ENCODE peak calls at places on chromosomes 2 and 18, in four cellular contexts. One of them, this sample, is unnamed.
A peak's percentile ranks its signal among the peaks of the same experiment; 100 is the strongest.

GRCh38 chr18:28984731-28985130 is 807.8 kb upstream of the CDH2 start:
- DNase-seq in lower lobe of right lung: no peak
- DNase-seq in heart right ventricle: no peak
- DNase-seq in omental fat pad: no peak
- DNase-seq in this sample: no peak

GRCh38 chr2:220894069-220894468 is 678.0 kb downstream of the EPHA4 start:
- DNase-seq in lower lobe of right lung: no peak
- DNase-seq in heart right ventricle: no peak
- DNase-seq in omental fat pad: no peak
- DNase-seq in this sample: no peak

GRCh38 chr18:48961547-48961946 is 10.8 kb upstream of the SMAD7 start:
- DNase-seq in lower lobe of right lung: no peak
- DNase-seq in heart right ventricle: no peak
- DNase-seq in omental fat pad: no peak
- DNase-seq in this sample: no peak

GRCh38 chr2:101515512-101515911 is 40.6 kb upstream of the RFX8 start:
- DNase-seq in lower lobe of right lung: no peak
- DNase-seq in heart right ventricle: peak; percentile 22
- DNase-seq in omental fat pad: no peak
- DNase-seq in this sample: no peak

GRCh38 chr2:186827426-186827825 is 21.5 kb downstream of the ZSWIM2 start:
- DNase-seq in lower lobe of right lung: no peak
- DNase-seq in heart right ventricle: no peak
- DNase-seq in omental fat pad: no peak
- DNase-seq in this sample: no peak

GRCh38 chr2:60974652-60975051 is 42.9 kb upstream of the PEX13 start:
- DNase-seq in lower lobe of right lung: no peak
- DNase-seq in heart right ventricle: no peak
- DNase-seq in omental fat pad: no peak
- DNase-seq in this sample: no peak

GRCh38 chr2:76861708-76862107 is 660.5 kb downstream of the LRRTM4 start:
- DNase-seq in lower lobe of right lung: no peak
- DNase-seq in heart right ventricle: no peak
- DNase-seq in omental fat pad: no peak
- DNase-seq in this sample: no peak

GRCh38 chr2:219112070-219112421 is 48.6 kb downstream of the NHEJ1 start:
- DNase-seq in lower lobe of right lung: no peak
- DNase-seq in heart right ventricle: no peak
- DNase-seq in omental fat pad: no peak
- DNase-seq in this sample: no peak

GRCh38 chr2:43086451-43087221 is 139.8 kb downstream of the ZFP36L2 start:
- DNase-seq in lower lobe of right lung: no peak
- DNase-seq in heart right ventricle: peak; percentile 51
- DNase-seq in omental fat pad: no peak
- DNase-seq in this sample: no peak

GRCh38 chr2:236984046-236984445 is 101.6 kb upstream of the COPS8 start:
- DNase-seq in lower lobe of right lung: no peak
- DNase-seq in heart right ventricle: no peak
- DNase-seq in omental fat pad: no peak
- DNase-seq in this sample: no peak

GRCh38 chr2:69493268-69493667 is 56.0 kb upstream of the NFU1 start:
- DNase-seq in lower lobe of right lung: no peak
- DNase-seq in heart right ventricle: no peak
- DNase-seq in omental fat pad: no peak
- DNase-seq in this sample: no peak

GRCh38 chr2:47269316-47270232 is 114.5 kb upstream of the STPG4 start:
- DNase-seq in lower lobe of right lung: peak; percentile 50
- DNase-seq in heart right ventricle: peak; percentile 24
- DNase-seq in omental fat pad: peak; percentile 65
- DNase-seq in this sample: no peak

GRCh38 chr2:29260151-29260772 is 145.0 kb downstream of the CLIP4 start:
- DNase-seq in lower lobe of right lung: no peak
- DNase-seq in heart right ventricle: no peak
- DNase-seq in omental fat pad: no peak
- DNase-seq in this sample: no peak

GRCh38 chr2:172109670-172110421 is 7.1 kb upstream of the DLX2 start:
- DNase-seq in lower lobe of right lung: no peak
- DNase-seq in heart right ventricle: no peak
- DNase-seq in omental fat pad: no peak
- DNase-seq in this sample: no peak

GRCh38 chr18:63909870-63910269 is 2.1 kb downstream of the SERPINB10 start:
- DNase-seq in lower lobe of right lung: no peak
- DNase-seq in heart right ventricle: no peak
- DNase-seq in omental fat pad: no peak
- DNase-seq in this sample: no peak

GRCh38 chr2:168210898-168211570 is 36.4 kb downstream of the STK39 start:
- DNase-seq in lower lobe of right lung: no peak
- DNase-seq in heart right ventricle: no peak
- DNase-seq in omental fat pad: no peak
- DNase-seq in this sample: no peak

GRCh38 chr2:222912117-222912516 is 51.3 kb downstream of the ACSL3 start:
- DNase-seq in lower lobe of right lung: no peak
- DNase-seq in heart right ventricle: no peak
- DNase-seq in omental fat pad: no peak
- DNase-seq in this sample: no peak

GRCh38 chr2:45888167-45888566 is 236.7 kb downstream of the PRKCE start:
- DNase-seq in lower lobe of right lung: no peak
- DNase-seq in heart right ventricle: no peak
- DNase-seq in omental fat pad: no peak
- DNase-seq in this sample: no peak

GRCh38 chr2:241739651-241740050 is 5.2 kb downstream of the D2HGDH start:
- DNase-seq in lower lobe of right lung: no peak
- DNase-seq in heart right ventricle: no peak
- DNase-seq in omental fat pad: no peak
- DNase-seq in this sample: no peak

GRCh38 chr2:28276807-28277206 is 115.9 kb upstream of the FOSL2 start:
- DNase-seq in lower lobe of right lung: no peak
- DNase-seq in heart right ventricle: peak; percentile 33
- DNase-seq in omental fat pad: no peak
- DNase-seq in this sample: no peak

GRCh38 chr2:158969162-158969716 is 799 bp downstream of the TANC1 start:
- DNase-seq in lower lobe of right lung: no peak
- DNase-seq in heart right ventricle: no peak
- DNase-seq in omental fat pad: no peak
- DNase-seq in this sample: no peak

GRCh38 chr2:138121769-138122661 is 157.7 kb downstream of the HNMT start:
- DNase-seq in lower lobe of right lung: no peak
- DNase-seq in heart right ventricle: no peak
- DNase-seq in omental fat pad: no peak
- DNase-seq in this sample: no peak

GRCh38 chr2:12035029-12035720 is 288.7 kb downstream of the LPIN1 start:
- DNase-seq in lower lobe of right lung: no peak
- DNase-seq in heart right ventricle: no peak
- DNase-seq in omental fat pad: no peak
- DNase-seq in this sample: no peak

GRCh38 chr2:955829-956731 is 5.4 kb downstream of the SNTG2 start:
- DNase-seq in lower lobe of right lung: no peak
- DNase-seq in heart right ventricle: no peak
- DNase-seq in omental fat pad: no peak
- DNase-seq in this sample: no peak

GRCh38 chr2:225192869-225193268 is 150.6 kb upstream of the DOCK10 start:
- DNase-seq in lower lobe of right lung: no peak
- DNase-seq in heart right ventricle: no peak
- DNase-seq in omental fat pad: no peak
- DNase-seq in this sample: no peak

GRCh38 chr2:32865399-32866068 is 81.2 kb upstream of the LTBP1 start:
- DNase-seq in lower lobe of right lung: no peak
- DNase-seq in heart right ventricle: no peak
- DNase-seq in omental fat pad: no peak
- DNase-seq in this sample: no peak

GRCh38 chr18:23209031-23209430 is 73.7 kb downstream of the CABLES1 start:
- DNase-seq in lower lobe of right lung: no peak
- DNase-seq in heart right ventricle: no peak
- DNase-seq in omental fat pad: no peak
- DNase-seq in this sample: no peak

GRCh38 chr2:38138419-38138818 is 62.5 kb upstream of the CYP1B1 start:
- DNase-seq in lower lobe of right lung: no peak
- DNase-seq in heart right ventricle: no peak
- DNase-seq in omental fat pad: no peak
- DNase-seq in this sample: no peak

GRCh38 chr2:187716301-187716700 is 162.1 kb upstream of the TFPI start:
- DNase-seq in lower lobe of right lung: no peak
- DNase-seq in heart right ventricle: no peak
- DNase-seq in omental fat pad: no peak
- DNase-seq in this sample: no peak

GRCh38 chr2:62706721-62707516 is 1.4 kb downstream of the EHBP1 start:
- DNase-seq in lower lobe of right lung: no peak
- DNase-seq in heart right ventricle: no peak
- DNase-seq in omental fat pad: no peak
- DNase-seq in this sample: no peak

GRCh38 chr2:109258905-109259540 is 130.0 kb downstream of the SH3RF3 start:
- DNase-seq in lower lobe of right lung: no peak
- DNase-seq in heart right ventricle: no peak
- DNase-seq in omental fat pad: no peak
- DNase-seq in this sample: no peak

GRCh38 chr2:106184394-106184793 is 9.7 kb downstream of the UXS1 start:
- DNase-seq in lower lobe of right lung: no peak
- DNase-seq in heart right ventricle: no peak
- DNase-seq in omental fat pad: no peak
- DNase-seq in this sample: no peak

GRCh38 chr2:19577668-19578067 is 219.2 kb upstream of the OSR1 start:
- DNase-seq in lower lobe of right lung: no peak
- DNase-seq in heart right ventricle: no peak
- DNase-seq in omental fat pad: no peak
- DNase-seq in this sample: no peak

GRCh38 chr2:19575618-19576017 is 217.2 kb upstream of the OSR1 start:
- DNase-seq in lower lobe of right lung: no peak
- DNase-seq in heart right ventricle: no peak
- DNase-seq in omental fat pad: no peak
- DNase-seq in this sample: no peak

GRCh38 chr2:19573784-19574183 is 215.4 kb upstream of the OSR1 start:
- DNase-seq in lower lobe of right lung: no peak
- DNase-seq in heart right ventricle: no peak
- DNase-seq in omental fat pad: no peak
- DNase-seq in this sample: no peak

GRCh38 chr2:19574788-19575260 is 216.4 kb upstream of the OSR1 start:
- DNase-seq in lower lobe of right lung: peak; percentile 49
- DNase-seq in heart right ventricle: peak; percentile 18
- DNase-seq in omental fat pad: no peak
- DNase-seq in this sample: no peak

DNA sequence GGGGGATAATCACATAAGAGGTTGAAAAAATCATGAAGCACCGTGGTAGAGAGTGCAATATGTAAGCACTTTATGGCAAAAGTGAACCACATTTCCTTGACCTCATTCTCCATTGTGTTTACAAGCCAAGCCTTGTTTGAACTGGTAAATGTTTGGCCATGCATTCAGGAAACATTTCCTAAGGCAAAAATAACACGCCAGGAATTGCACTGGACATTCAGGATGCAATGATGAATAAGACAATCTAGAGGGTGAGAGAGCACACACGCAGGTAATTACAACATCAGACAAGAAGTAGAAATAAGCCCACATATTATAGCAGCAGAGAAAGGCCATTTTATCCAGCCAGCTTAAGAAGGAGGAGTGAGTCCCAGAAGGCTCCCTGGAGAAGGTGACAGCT is 218.0 kb upstream of the OSR1 start:
- DNase-seq in lower lobe of right lung: no peak
- DNase-seq in heart right ventricle: no peak
- DNase-seq in omental fat pad: no peak
- DNase-seq in this sample: no peak
- TF ChIP-seq CTCF in lower lobe of right lung: no peak
- TF ChIP-seq CTCF in heart right ventricle: no peak
- TF ChIP-seq CTCF in omental fat pad: no peak
- TF ChIP-seq CTCF in this sample: no peak

DNA sequence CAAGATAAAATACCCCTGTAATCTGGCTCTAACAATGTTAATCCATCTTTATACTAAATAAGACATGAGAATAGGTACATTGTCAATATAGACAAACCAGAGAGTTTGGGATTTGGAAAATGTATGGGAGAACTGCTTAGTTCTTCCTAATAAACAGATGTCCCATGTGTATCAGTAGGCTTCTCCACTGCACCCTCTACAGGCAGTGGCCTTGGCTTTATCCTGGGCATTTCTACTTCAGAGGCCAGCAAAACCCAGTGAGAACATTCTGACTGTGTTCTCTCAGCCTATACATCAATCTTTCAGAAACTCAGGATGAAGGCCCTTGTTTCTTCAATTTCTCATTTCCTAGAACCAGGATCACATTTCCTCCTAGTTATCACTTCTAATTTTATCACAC is 1167.5 kb upstream of the ACVR2A start:
- DNase-seq in lower lobe of right lung: no peak
- DNase-seq in heart right ventricle: no peak
- DNase-seq in omental fat pad: no peak
- DNase-seq in this sample: no peak
- TF ChIP-seq CTCF in lower lobe of right lung: no peak
- TF ChIP-seq CTCF in heart right ventricle: no peak
- TF ChIP-seq CTCF in omental fat pad: no peak
- TF ChIP-seq CTCF in this sample: no peak

DNA sequence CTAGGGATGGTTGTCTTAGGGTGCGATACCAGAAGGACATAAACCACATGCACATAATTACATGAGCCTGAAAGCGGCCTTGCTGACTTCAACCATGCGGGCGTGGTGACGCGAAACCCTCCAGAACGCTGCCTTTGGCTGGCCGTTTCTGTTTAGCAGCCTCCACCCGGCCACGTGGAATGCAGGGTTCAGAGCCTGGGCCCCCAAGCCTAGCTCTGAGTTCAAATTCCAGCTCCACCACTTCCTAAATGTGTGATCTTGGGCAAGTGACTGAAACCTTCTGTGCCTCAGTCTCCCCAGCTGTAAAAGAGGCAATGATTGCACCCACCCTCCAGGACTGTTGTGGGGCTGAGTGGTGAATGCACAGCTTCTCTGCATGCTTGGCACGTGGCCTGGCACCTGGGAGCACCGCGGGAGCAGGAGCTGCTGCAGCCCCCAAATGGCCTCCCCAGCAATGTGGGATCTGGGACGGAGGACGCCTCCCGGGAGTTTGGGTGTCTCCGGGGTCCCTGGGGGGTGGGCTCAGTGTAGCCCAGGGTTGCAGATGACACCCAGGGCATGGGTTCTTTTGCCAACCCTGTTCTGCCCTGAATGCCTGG is 1.5 kb downstream of the KLHL30 start:
- DNase-seq in lower lobe of right lung: no peak
- DNase-seq in heart right ventricle: no peak
- DNase-seq in omental fat pad: no peak
- DNase-seq in this sample: no peak
- TF ChIP-seq CTCF in lower lobe of right lung: no peak
- TF ChIP-seq CTCF in heart right ventricle: no peak
- TF ChIP-seq CTCF in omental fat pad: no peak
- TF ChIP-seq CTCF in this sample: no peak

GRCh38 chr2:86358982-86359381 is 21.6 kb upstream of the REEP1 start:
- DNase-seq in lower lobe of right lung: no peak
- DNase-seq in heart right ventricle: no peak
- DNase-seq in omental fat pad: no peak
- DNase-seq in this sample: no peak

GRCh38 chr2:86357392-86357963 is 20.1 kb upstream of the REEP1 start:
- DNase-seq in lower lobe of right lung: no peak
- DNase-seq in heart right ventricle: no peak
- DNase-seq in omental fat pad: no peak
- DNase-seq in this sample: no peak

GRCh38 chr2:86360781-86361180 is 23.4 kb upstream of the REEP1 start:
- DNase-seq in lower lobe of right lung: no peak
- DNase-seq in heart right ventricle: no peak
- DNase-seq in omental fat pad: no peak
- DNase-seq in this sample: no peak
- TF ChIP-seq CTCF in lower lobe of right lung: no peak
- TF ChIP-seq CTCF in heart right ventricle: no peak
- TF ChIP-seq CTCF in omental fat pad: no peak
- TF ChIP-seq CTCF in this sample: no peak

GRCh38 chr2:200525882-200526651 is at the start of gene SGO2:
- DNase-seq in lower lobe of right lung: peak; percentile 97
- DNase-seq in heart right ventricle: peak; percentile 95
- DNase-seq in omental fat pad: peak; percentile 81
- DNase-seq in this sample: peak; percentile 83
- TF ChIP-seq CTCF in lower lobe of right lung: no peak
- TF ChIP-seq CTCF in heart right ventricle: no peak
- TF ChIP-seq CTCF in omental fat pad: no peak
- TF ChIP-seq CTCF in this sample: no peak

This sample was measured in D721Med.